ENCODE peak calls at places on chromosomes 5 and 9, in eight cellular contexts. G is choroid plexus epithelial cell; Z is cerebellar cortex; U is stimulated activated CD8-positive, alpha-beta memory T cell treated with anti-CD3 and anti-CD28 coated beads, Interleukin-12 subunit alpha, Interleukin-12 subunit beta, amount 100 ng/mL, for 1 hour; J is GM03348; C is iris pigment epithelial cell; P is NCI-H774; L is AG08396. V is an unnamed sample.

GRCh38 chr5:86837610-86838009 is 219.9 kb downstream of the COX7C start:
- DNase-seq in U (no peak), L (no peak), C (no peak), Z (no peak), G (no peak), P (no peak), J (no peak), V (no peak)

GRCh38 chr9:97873877-97874276 is 20.9 kb downstream of the FOXE1 start:
- DNase-seq in L (no peak), J (no peak), U (no peak), Z (no peak), G (peak), C (peak), P (no peak), V (no peak)

GRCh38 chr9:105308448-105309412 is 64.3 kb downstream of the SLC44A1 start:
- DNase-seq in J (no peak), L (no peak), C (no peak), U (no peak), Z (no peak), G (no peak), P (no peak), V (peak)

GRCh38 chr9:116099821-116100220 is 53.8 kb upstream of the PAPPA start:
- DNase-seq in P (no peak), G (peak), Z (no peak), L (no peak), J (no peak), U (no peak), C (peak), V (no peak)

GRCh38 chr9:16450043-16450442 is 420.4 kb downstream of the BNC2 start:
- DNase-seq in Z (no peak), P (no peak), C (no peak), J (no peak), L (no peak), G (no peak), U (no peak), V (no peak)

GRCh38 chr5:35332551-35332950 is 102.3 kb upstream of the PRLR start:
- DNase-seq in Z (no peak), G (no peak), L (no peak), U (no peak), J (no peak), P (no peak), C (no peak), V (no peak)

GRCh38 chr5:61333351-61334223 is 1.5 kb downstream of the ZSWIM6 start:
- DNase-seq in Z (peak), L (peak), P (no peak), G (no peak), U (no peak), J (peak), C (no peak), V (no peak)

GRCh38 chr5:14663734-14664269 is 716 bp upstream of the OTULIN start:
- DNase-seq in L (peak), J (peak), C (no peak), G (peak), P (peak), Z (no peak), U (no peak), V (no peak)

GRCh38 chr9:72185561-72185960 is 36.3 kb downstream of the GDA start:
- DNase-seq in Z (no peak), J (no peak), L (no peak), P (no peak), G (no peak), U (no peak), C (no peak), V (no peak)

GRCh38 chr5:74468421-74468820 is 172.1 kb downstream of the ENC1 start:
- DNase-seq in L (no peak), P (no peak), U (no peak), C (no peak), Z (no peak), G (no peak), J (no peak), V (no peak)

GRCh38 chr5:82793808-82794419 is 283.3 kb downstream of the TMEM167A start:
- DNase-seq in C (peak), Z (no peak), P (no peak), G (peak), U (peak), L (peak), J (peak), V (no peak)

GRCh38 chr9:346114-346513 is 131.4 kb downstream of the DOCK8 start:
- DNase-seq in P (no peak), L (no peak), Z (no peak), C (no peak), G (no peak), U (no peak), J (no peak), V (no peak)

GRCh38 chr9:112696461-112696860 is 21.5 kb downstream of the INIP start:
- DNase-seq in L (no peak), Z (no peak), P (no peak), J (no peak), U (no peak), G (no peak), C (no peak), V (no peak)

GRCh38 chr5:14744296-14745187 is 80.0 kb downstream of the OTULIN start:
- DNase-seq in Z (no peak), G (no peak), L (no peak), U (no peak), C (no peak), P (no peak), J (no peak), V (no peak)

GRCh38 chr9:137085918-137086530 is 761 bp upstream of the MAN1B1 start:
- DNase-seq in J (peak), U (no peak), L (peak), G (peak), P (no peak), Z (no peak), C (peak), V (no peak)

GRCh38 chr5:132065351-132065937 is 5.0 kb downstream of the IL3 start:
- DNase-seq in Z (peak), P (peak), C (peak), G (peak), U (peak), J (peak), L (peak), V (peak)

GRCh38 chr9:121735065-121735791 is 83.8 kb downstream of the DAB2IP start:
- DNase-seq in Z (peak), P (no peak), U (no peak), C (peak), J (peak), G (peak), L (peak), V (no peak)

GRCh38 chr5:142486581-142486980 is 161.8 kb upstream of the SPRY4 start:
- DNase-seq in U (no peak), Z (no peak), G (peak), J (peak), C (peak), L (peak), P (no peak), V (no peak)

GRCh38 chr5:160240350-160240749 is 11.0 kb downstream of the FABP6 start:
- DNase-seq in P (no peak), G (no peak), J (no peak), L (no peak), C (no peak), Z (no peak), U (no peak), V (no peak)

GRCh38 chr5:96597441-96598020 is 64.6 kb upstream of the CAST start:
- DNase-seq in L (no peak), C (peak), J (no peak), Z (no peak), U (no peak), G (peak), P (peak), V (peak)

GRCh38 chr5:141475625-141476131 is at the start of gene PCDHGC3:
- DNase-seq in Z (peak), P (peak), C (peak), L (peak), J (peak), U (no peak), G (peak), V (peak)

GRCh38 chr9:128731093-128731492 is 7.2 kb upstream of the ZDHHC12 start:
- DNase-seq in L (no peak), P (no peak), J (no peak), Z (no peak), C (no peak), U (no peak), G (no peak), V (no peak)

GRCh38 chr9:125551781-125552180 is 155.2 kb downstream of the MAPKAP1 start:
- DNase-seq in Z (no peak), L (no peak), U (no peak), P (no peak), J (no peak), G (no peak), C (no peak), V (no peak)

GRCh38 chr5:57686806-57687205 is 204.2 kb upstream of the ACTBL2 start:
- DNase-seq in C (no peak), U (no peak), J (no peak), G (no peak), L (no peak), P (no peak), Z (no peak), V (no peak)

GRCh38 chr9:137127301-137128157 is 11.4 kb upstream of the GRIN1 start:
- DNase-seq in Z (no peak), C (peak), J (no peak), U (no peak), P (no peak), L (no peak), G (no peak), V (no peak)

GRCh38 chr5:76513486-76513885 is 109.7 kb downstream of the F2RL2 start:
- DNase-seq in C (peak), J (no peak), G (no peak), Z (no peak), L (no peak), P (no peak), U (no peak), V (no peak)

GRCh38 chr5:84251503-84251902 is 133.2 kb downstream of the EDIL3 start:
- DNase-seq in P (no peak), L (no peak), C (no peak), U (no peak), Z (no peak), G (no peak), J (no peak), V (no peak)

GRCh38 chr9:98564714-98565113 is 144.0 kb downstream of the GABBR2 start:
- DNase-seq in P (no peak), J (no peak), U (no peak), C (no peak), G (no peak), Z (no peak), L (no peak), V (no peak)

GRCh38 chr9:33135086-33135958 is 31.8 kb downstream of the B4GALT1 start:
- DNase-seq in G (peak), J (no peak), U (no peak), P (no peak), L (no peak), C (peak), Z (no peak), V (no peak)

GRCh38 chr9:71647094-71647591 is 121.2 kb downstream of the CEMIP2 start:
- DNase-seq in G (peak), P (no peak), C (peak), L (peak), J (peak), Z (no peak), U (no peak), V (peak)

GRCh38 chr9:126325779-126326178 is 850 bp upstream of the MVB12B start:
- DNase-seq in L (no peak), U (no peak), G (no peak), C (no peak), P (no peak), Z (no peak), J (no peak), V (no peak)

GRCh38 chr5:145218982-145219381 is 616.2 kb downstream of the PRELID2 start:
- DNase-seq in L (no peak), Z (no peak), P (no peak), C (no peak), J (no peak), U (no peak), G (no peak), V (no peak)

GRCh38 chr5:8019719-8020218 is 150.8 kb downstream of the MTRR start:
- DNase-seq in P (no peak), U (no peak), Z (no peak), J (no peak), L (no peak), G (no peak), C (no peak), V (no peak)

GRCh38 chr5:132662925-132663770 is 5.2 kb downstream of the IL13 start:
- DNase-seq in G (peak), J (peak), L (peak), P (no peak), C (peak), U (no peak), Z (no peak), V (no peak)

GRCh38 chr9:92986175-92987110 is 39.1 kb downstream of the FGD3 start:
- DNase-seq in G (peak), L (no peak), U (no peak), J (no peak), Z (peak), P (no peak), C (peak), V (peak)

GRCh38 chr5:16726538-16726946 is 109.7 kb upstream of the RETREG1 start:
- DNase-seq in C (peak), P (peak), U (no peak), Z (no peak), G (peak), J (no peak), L (no peak), V (peak)